ENCODE peak calls at places on chromosomes 13 and 19, in five cellular contexts. B is body of pancreas, E is RWPE1, C is lung, X is PC-3. D is an unnamed sample.
A peak's percentile ranks its signal among the peaks of the same experiment; 100 is the strongest.

GRCh38 chr13:77062097-77062496 is 35.1 kb upstream of the FBXL3 start:
- DNase-seq in B (no peak), X (peak; percentile 5), E (no peak), C (no peak), D (no peak)

GRCh38 chr19:29612121-29612520 is 6.0 kb downstream of the POP4 start:
- DNase-seq in X (no peak), B (no peak), C (no peak), E (no peak), D (no peak)

GRCh38 chr19:55340784-55341147 is 1.1 kb downstream of the KMT5C start:
- DNase-seq in B (peak; percentile 20), X (no peak), E (no peak), C (no peak), D (peak; percentile 47)

GRCh38 chr19:2483484-2484151 is 7.7 kb downstream of the GADD45B start:
- DNase-seq in X (no peak), C (no peak), B (no peak), E (no peak), D (no peak)

GRCh38 chr13:29196409-29197074 is 376.4 kb downstream of the MTUS2 start:
- DNase-seq in E (no peak), C (no peak), B (no peak), X (no peak), D (no peak)

GRCh38 chr13:109910131-109910530 is 123.7 kb upstream of the IRS2 start:
- DNase-seq in E (no peak), X (no peak), C (no peak), B (no peak), D (no peak)

GRCh38 chr19:18051887-18052286 is 34.8 kb downstream of the IL12RB1 start:
- DNase-seq in B (peak; percentile 29), C (no peak), E (no peak), X (no peak), D (no peak)

GRCh38 chr19:12043752-12044422 is 8.4 kb upstream of the ZNF433 start:
- DNase-seq in E (no peak), X (no peak), B (no peak), C (no peak), D (no peak)

GRCh38 chr13:72651196-72651595 is 76.2 kb downstream of the MZT1 start:
- DNase-seq in X (peak; percentile 27), C (no peak), B (no peak), E (no peak), D (no peak)

GRCh38 chr19:49347835-49348234 is 12.6 kb downstream of the CD37 start:
- DNase-seq in X (peak; percentile 58), B (peak; percentile 46), E (peak; percentile 62), C (no peak), D (no peak)

GRCh38 chr13:89827552-89827951 is 1519.9 kb upstream of the MIR17HG start:
- DNase-seq in E (no peak), C (no peak), X (no peak), B (no peak), D (no peak)

GRCh38 chr13:109494955-109495354 is 291.4 kb downstream of the IRS2 start:
- DNase-seq in B (no peak), X (peak; percentile 74), E (peak; percentile 69), C (no peak), D (no peak)

GRCh38 chr19:15810335-15810734 is 5.1 kb downstream of the OR10H1 start:
- DNase-seq in B (peak; percentile 25), E (peak; percentile 55), X (peak; percentile 81), C (no peak), D (no peak)

GRCh38 chr13:83618966-83619365 is 263.3 kb downstream of the SLITRK1 start:
- DNase-seq in E (peak; percentile 62), C (no peak), X (peak; percentile 75), B (no peak), D (no peak)

GRCh38 chr13:78131811-78132210 is 213.2 kb upstream of the EDNRB start:
- DNase-seq in B (no peak), C (no peak), X (peak; percentile 6), E (no peak), D (no peak)

GRCh38 chr19:7977723-7978040 is 27.8 kb downstream of the ELAVL1 start:
- DNase-seq in X (no peak), E (no peak), B (no peak), C (no peak), D (no peak)

GRCh38 chr13:100646030-100646673 is 28.4 kb downstream of the TMTC4 start:
- DNase-seq in E (peak; percentile 2), B (no peak), C (no peak), X (peak; percentile 48), D (peak; percentile 30)

GRCh38 chr13:20069956-20070355 is 90.9 kb downstream of the GJA3 start:
- DNase-seq in B (no peak), X (no peak), C (no peak), E (no peak), D (no peak)

GRCh38 chr13:99656843-99657506 is 155.7 kb downstream of the TM9SF2 start:
- DNase-seq in E (no peak), C (no peak), B (no peak), X (no peak), D (no peak)

GRCh38 chr13:101408154-101408553 is 8.2 kb downstream of the NALCN start:
- DNase-seq in X (no peak), C (no peak), B (no peak), E (no peak), D (no peak)

GRCh38 chr13:27421101-27421881 is 3.1 kb upstream of the GTF3A start:
- DNase-seq in X (no peak), E (no peak), B (no peak), C (no peak), D (no peak)

GRCh38 chr19:39934584-39935233 is at the start of gene FCGBP:
- DNase-seq in C (no peak), B (peak; percentile 13), E (no peak), X (no peak), D (no peak)

GRCh38 chr13:46686171-46686570 is 110.8 kb downstream of the ESD start:
- DNase-seq in X (peak; percentile 7), C (no peak), E (no peak), B (no peak), D (no peak)

GRCh38 chr13:26423634-26424033 is 133.8 kb upstream of the WASF3 start:
- DNase-seq in B (peak; percentile 25), X (no peak), C (no peak), E (no peak), D (no peak)

GRCh38 chr19:12840091-12841079 is 2.1 kb downstream of the MAST1 start:
- DNase-seq in X (peak; percentile 93), B (peak; percentile 65), E (peak; percentile 94), C (peak; percentile 78), D (peak; percentile 98)

GRCh38 chr19:58037927-58038687 is 4.3 kb downstream of the ZSCAN1 start:
- DNase-seq in B (peak; percentile 36), C (no peak), X (no peak), E (no peak), D (no peak)

GRCh38 chr19:48292798-48293197 is 22.9 kb downstream of the ZNF114 start:
- DNase-seq in X (peak; percentile 89), B (no peak), E (peak; percentile 57), C (no peak), D (no peak)

GRCh38 chr19:1172353-1173159 is 1.5 kb downstream of the SBNO2 start:
- DNase-seq in E (no peak), C (no peak), X (peak; percentile 58), B (peak; percentile 82), D (peak; percentile 39)

GRCh38 chr19:48900477-48901452 is 653 bp downstream of the NUCB1 start:
- DNase-seq in C (no peak), E (peak; percentile 50), B (no peak), X (peak; percentile 23), D (no peak)

GRCh38 chr13:113671066-113672001 is 4.3 kb downstream of the GRK1 start:
- DNase-seq in B (no peak), X (no peak), E (no peak), C (no peak), D (no peak)

GRCh38 chr19:58581227-58582141 is 8.3 kb upstream of the MZF1 start:
- DNase-seq in X (peak; percentile 85), C (peak; percentile 89), E (no peak), B (peak; percentile 85), D (peak; percentile 91)

DNA sequence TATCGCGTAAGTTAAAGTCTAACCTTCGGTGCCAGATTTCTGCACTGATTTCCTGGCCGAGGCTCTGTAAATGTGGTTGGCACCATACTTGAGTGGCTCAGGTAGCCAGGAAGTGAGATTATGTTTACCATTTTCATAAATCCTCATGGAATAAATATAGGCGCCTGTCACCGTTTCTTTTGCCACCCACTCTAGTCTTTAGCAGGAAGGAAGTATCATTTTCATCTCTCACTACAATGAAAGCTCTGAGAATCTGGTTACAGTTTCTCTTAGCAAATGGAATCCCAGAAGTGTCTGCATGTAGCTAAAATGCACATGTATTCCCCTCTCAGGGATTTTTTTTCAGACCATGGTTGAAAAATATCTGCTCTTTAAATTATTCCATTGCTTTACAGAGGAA is 221.5 kb upstream of the SPRY2 start:
- DNase-seq in B (no peak), X (peak; percentile 5), E (no peak), C (no peak), D (no peak)
- TF ChIP-seq CTCF in B (no peak), X (no peak), E (no peak), C (no peak), D (no peak)

GRCh38 chr19:53912653-53913052 is 3.6 kb downstream of the CACNG7 start:
- DNase-seq in E (no peak), C (no peak), B (no peak), X (no peak), D (peak; percentile 34)
- TF ChIP-seq CTCF in E (no peak), C (no peak), B (no peak), X (peak; percentile 52), D (peak; percentile 23)

GRCh38 chr19:51356159-51356801 is 9.9 kb downstream of the ETFB start:
- DNase-seq in B (no peak), X (no peak), C (no peak), E (no peak), D (no peak)

GRCh38 chr19:51351266-51351990 is 9.5 kb upstream of the VSIG10L start:
- DNase-seq in E (no peak), B (no peak), X (no peak), C (no peak), D (no peak)

GRCh38 chr19:51354742-51355148 is 11.4 kb downstream of the ETFB start:
- DNase-seq in E (no peak), X (no peak), C (no peak), B (no peak), D (peak; percentile 71)

GRCh38 chr19:51352783-51353360 is 10.9 kb upstream of the VSIG10L start:
- DNase-seq in X (no peak), B (no peak), E (no peak), C (no peak), D (no peak)

DNA sequence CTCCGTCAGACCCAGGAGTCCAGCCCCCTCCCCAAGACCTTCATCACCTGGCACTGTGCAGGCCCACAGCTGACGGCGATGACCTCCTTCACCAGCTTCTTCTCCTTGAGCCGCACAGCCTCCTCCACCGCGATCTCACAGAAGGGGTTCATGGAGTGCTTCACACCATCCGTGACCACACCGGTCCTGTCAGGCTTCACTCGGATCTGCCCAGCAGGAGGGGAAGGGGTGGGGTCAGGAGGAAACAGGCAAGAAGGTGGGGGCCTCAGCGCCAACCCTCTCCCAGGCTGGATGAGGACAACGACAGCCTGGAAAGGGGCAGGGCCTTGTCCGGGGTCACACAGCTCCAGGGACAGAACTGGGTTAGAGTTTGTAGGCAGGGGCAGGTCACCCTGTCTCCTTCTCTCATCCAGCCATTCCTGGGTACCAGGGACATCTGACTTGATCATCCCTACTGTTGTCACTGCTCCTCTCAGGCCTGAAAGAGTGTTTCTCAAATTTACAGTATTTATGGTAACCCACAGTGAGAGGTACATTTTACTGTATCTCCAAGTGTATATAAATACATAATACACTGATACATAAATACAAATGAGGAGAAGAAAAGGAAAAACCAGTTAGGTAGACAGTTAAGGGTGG is 12.0 kb downstream of the ETFB start:
- DNase-seq in X (no peak), E (no peak), C (no peak), B (no peak), D (peak; percentile 39)
- TF ChIP-seq CTCF in X (no peak), E (no peak), C (no peak), B (no peak), D (no peak)

GRCh38 chr19:38899447-38900219 is at the start of the genes NFKBIB and SIRT2:
- DNase-seq in X (peak; percentile 99), B (peak; percentile 100), C (peak; percentile 100), E (peak; percentile 99), D (peak; percentile 96)
- TF ChIP-seq CTCF in X (no peak), B (no peak), C (no peak), E (no peak), D (no peak)

D was measured in nephron progenitor cell.